ENCODE peak calls at places on chromosome 7, in eight cellular contexts. One of them, this sample, is unnamed.

GRCh38 chr7:1928555-1929348 is 258.7 kb downstream of the ELFN1 start:
- DNase-seq in NCI-H2081: peak; percentile 47
- DNase-seq in dorsolateral prefrontal cortex: no peak
- DNase-seq in GM04504: no peak
- DNase-seq in WTC11: no peak
- DNase-seq in pancreas: peak; percentile 91
- DNase-seq in stimulated activated CD8-positive, alpha-beta memory T cell treated with anti-CD3 and anti-CD28 coated beads, Interleukin-7, amount 100 ng/mL, for 24 hours: no peak
- DNase-seq in HS-27A: no peak
- DNase-seq in this sample: no peak

GRCh38 chr7:96671854-96672253 is 37.8 kb downstream of the SEM1 start:
- DNase-seq in NCI-H2081: no peak
- DNase-seq in dorsolateral prefrontal cortex: no peak
- DNase-seq in GM04504: no peak
- DNase-seq in WTC11: no peak
- DNase-seq in pancreas: no peak
- DNase-seq in stimulated activated CD8-positive, alpha-beta memory T cell treated with anti-CD3 and anti-CD28 coated beads, Interleukin-7, amount 100 ng/mL, for 24 hours: no peak
- DNase-seq in HS-27A: no peak
- DNase-seq in this sample: no peak

GRCh38 chr7:116554911-116555310 is 30.1 kb downstream of the CAV1 start:
- DNase-seq in NCI-H2081: no peak
- DNase-seq in dorsolateral prefrontal cortex: no peak
- DNase-seq in GM04504: no peak
- DNase-seq in WTC11: no peak
- DNase-seq in pancreas: no peak
- DNase-seq in stimulated activated CD8-positive, alpha-beta memory T cell treated with anti-CD3 and anti-CD28 coated beads, Interleukin-7, amount 100 ng/mL, for 24 hours: no peak
- DNase-seq in HS-27A: no peak
- DNase-seq in this sample: no peak

GRCh38 chr7:48337012-48337621 is 165.9 kb downstream of the ABCA13 start:
- DNase-seq in NCI-H2081: peak; percentile 55
- DNase-seq in dorsolateral prefrontal cortex: no peak
- DNase-seq in GM04504: no peak
- DNase-seq in WTC11: peak; percentile 45
- DNase-seq in pancreas: no peak
- DNase-seq in stimulated activated CD8-positive, alpha-beta memory T cell treated with anti-CD3 and anti-CD28 coated beads, Interleukin-7, amount 100 ng/mL, for 24 hours: no peak
- DNase-seq in HS-27A: no peak
- DNase-seq in this sample: peak; percentile 8

GRCh38 chr7:48246073-48246472 is 74.8 kb downstream of the ABCA13 start:
- DNase-seq in NCI-H2081: no peak
- DNase-seq in dorsolateral prefrontal cortex: no peak
- DNase-seq in GM04504: no peak
- DNase-seq in WTC11: no peak
- DNase-seq in pancreas: no peak
- DNase-seq in stimulated activated CD8-positive, alpha-beta memory T cell treated with anti-CD3 and anti-CD28 coated beads, Interleukin-7, amount 100 ng/mL, for 24 hours: no peak
- DNase-seq in HS-27A: no peak
- DNase-seq in this sample: peak; percentile 9

GRCh38 chr7:105724688-105725087 is 143.4 kb upstream of the EFCAB10 start:
- DNase-seq in NCI-H2081: no peak
- DNase-seq in dorsolateral prefrontal cortex: no peak
- DNase-seq in GM04504: no peak
- DNase-seq in WTC11: no peak
- DNase-seq in pancreas: no peak
- DNase-seq in stimulated activated CD8-positive, alpha-beta memory T cell treated with anti-CD3 and anti-CD28 coated beads, Interleukin-7, amount 100 ng/mL, for 24 hours: no peak
- DNase-seq in HS-27A: no peak
- DNase-seq in this sample: no peak

GRCh38 chr7:139451638-139452037 is 31.8 kb downstream of the KLRG2 start:
- DNase-seq in NCI-H2081: no peak
- DNase-seq in dorsolateral prefrontal cortex: no peak
- DNase-seq in GM04504: no peak
- DNase-seq in WTC11: no peak
- DNase-seq in pancreas: no peak
- DNase-seq in stimulated activated CD8-positive, alpha-beta memory T cell treated with anti-CD3 and anti-CD28 coated beads, Interleukin-7, amount 100 ng/mL, for 24 hours: no peak
- DNase-seq in HS-27A: no peak
- DNase-seq in this sample: peak; percentile 77

GRCh38 chr7:133633055-133633454 is 380.2 kb downstream of the EXOC4 start:
- DNase-seq in NCI-H2081: no peak
- DNase-seq in dorsolateral prefrontal cortex: no peak
- DNase-seq in GM04504: no peak
- DNase-seq in WTC11: no peak
- DNase-seq in pancreas: no peak
- DNase-seq in stimulated activated CD8-positive, alpha-beta memory T cell treated with anti-CD3 and anti-CD28 coated beads, Interleukin-7, amount 100 ng/mL, for 24 hours: no peak
- DNase-seq in HS-27A: no peak
- DNase-seq in this sample: peak; percentile 67

GRCh38 chr7:142114207-142114606 is 2.7 kb downstream of the MGAM2 start:
- DNase-seq in NCI-H2081: no peak
- DNase-seq in dorsolateral prefrontal cortex: no peak
- DNase-seq in GM04504: no peak
- DNase-seq in WTC11: no peak
- DNase-seq in pancreas: no peak
- DNase-seq in stimulated activated CD8-positive, alpha-beta memory T cell treated with anti-CD3 and anti-CD28 coated beads, Interleukin-7, amount 100 ng/mL, for 24 hours: no peak
- DNase-seq in HS-27A: no peak
- DNase-seq in this sample: no peak

GRCh38 chr7:99036531-99037175 is 107.3 kb downstream of the SMURF1 start:
- DNase-seq in NCI-H2081: no peak
- DNase-seq in dorsolateral prefrontal cortex: peak; percentile 77
- DNase-seq in GM04504: peak; percentile 50
- DNase-seq in WTC11: peak; percentile 78
- DNase-seq in pancreas: no peak
- DNase-seq in stimulated activated CD8-positive, alpha-beta memory T cell treated with anti-CD3 and anti-CD28 coated beads, Interleukin-7, amount 100 ng/mL, for 24 hours: no peak
- DNase-seq in HS-27A: no peak
- DNase-seq in this sample: peak; percentile 65

GRCh38 chr7:130386876-130387275 is 6.6 kb downstream of the CPA1 start:
- DNase-seq in NCI-H2081: no peak
- DNase-seq in dorsolateral prefrontal cortex: no peak
- DNase-seq in GM04504: no peak
- DNase-seq in WTC11: no peak
- DNase-seq in pancreas: peak; percentile 84
- DNase-seq in stimulated activated CD8-positive, alpha-beta memory T cell treated with anti-CD3 and anti-CD28 coated beads, Interleukin-7, amount 100 ng/mL, for 24 hours: no peak
- DNase-seq in HS-27A: no peak
- DNase-seq in this sample: no peak

GRCh38 chr7:30212720-30213119 is 71.7 kb upstream of the ZNRF2 start:
- DNase-seq in NCI-H2081: no peak
- DNase-seq in dorsolateral prefrontal cortex: no peak
- DNase-seq in GM04504: no peak
- DNase-seq in WTC11: no peak
- DNase-seq in pancreas: no peak
- DNase-seq in stimulated activated CD8-positive, alpha-beta memory T cell treated with anti-CD3 and anti-CD28 coated beads, Interleukin-7, amount 100 ng/mL, for 24 hours: no peak
- DNase-seq in HS-27A: no peak
- DNase-seq in this sample: no peak

GRCh38 chr7:1030444-1031070 is 13.8 kb upstream of the GPR146 start:
- DNase-seq in NCI-H2081: no peak
- DNase-seq in dorsolateral prefrontal cortex: no peak
- DNase-seq in GM04504: no peak
- DNase-seq in WTC11: no peak
- DNase-seq in pancreas: no peak
- DNase-seq in stimulated activated CD8-positive, alpha-beta memory T cell treated with anti-CD3 and anti-CD28 coated beads, Interleukin-7, amount 100 ng/mL, for 24 hours: no peak
- DNase-seq in HS-27A: no peak
- DNase-seq in this sample: no peak

GRCh38 chr7:17033245-17033644 is 151.5 kb upstream of the AGR3 start:
- DNase-seq in NCI-H2081: no peak
- DNase-seq in dorsolateral prefrontal cortex: no peak
- DNase-seq in GM04504: no peak
- DNase-seq in WTC11: no peak
- DNase-seq in pancreas: no peak
- DNase-seq in stimulated activated CD8-positive, alpha-beta memory T cell treated with anti-CD3 and anti-CD28 coated beads, Interleukin-7, amount 100 ng/mL, for 24 hours: no peak
- DNase-seq in HS-27A: no peak
- DNase-seq in this sample: no peak

GRCh38 chr7:36318116-36318515 is 71.5 kb upstream of the ANLN start:
- DNase-seq in NCI-H2081: no peak
- DNase-seq in dorsolateral prefrontal cortex: no peak
- DNase-seq in GM04504: no peak
- DNase-seq in WTC11: no peak
- DNase-seq in pancreas: no peak
- DNase-seq in stimulated activated CD8-positive, alpha-beta memory T cell treated with anti-CD3 and anti-CD28 coated beads, Interleukin-7, amount 100 ng/mL, for 24 hours: no peak
- DNase-seq in HS-27A: no peak
- DNase-seq in this sample: no peak